ENCODE peak calls at places on chromosome 21, in six cellular contexts. One of them, this sample, is unnamed.

GRCh38 chr21:28311776-28312175 is 680.9 kb downstream of the LTN1 start:
- DNase-seq in CD8-positive, alpha-beta memory T cell: no peak
- DNase-seq in right lobe of liver: no peak
- DNase-seq in stomach: no peak
- DNase-seq in GM23248: peak
- DNase-seq in RWPE2: no peak
- DNase-seq in this sample: no peak

GRCh38 chr21:37006521-37007291 is at the start of gene RIPPLY3:
- DNase-seq in CD8-positive, alpha-beta memory T cell: peak
- DNase-seq in right lobe of liver: no peak
- DNase-seq in stomach: no peak
- DNase-seq in GM23248: peak
- DNase-seq in RWPE2: no peak
- DNase-seq in this sample: no peak

GRCh38 chr21:42571391-42572150 is 57.9 kb downstream of the SLC37A1 start:
- DNase-seq in CD8-positive, alpha-beta memory T cell: no peak
- DNase-seq in right lobe of liver: no peak
- DNase-seq in stomach: no peak
- DNase-seq in GM23248: no peak
- DNase-seq in RWPE2: no peak
- DNase-seq in this sample: no peak

GRCh38 chr21:35172231-35172630 is 123.1 kb upstream of the RUNX1 start:
- DNase-seq in CD8-positive, alpha-beta memory T cell: peak
- DNase-seq in right lobe of liver: no peak
- DNase-seq in stomach: no peak
- DNase-seq in GM23248: no peak
- DNase-seq in RWPE2: no peak
- DNase-seq in this sample: no peak

GRCh38 chr21:35265170-35265877 is 216.2 kb upstream of the RUNX1 start:
- DNase-seq in CD8-positive, alpha-beta memory T cell: no peak
- DNase-seq in right lobe of liver: no peak
- DNase-seq in stomach: no peak
- DNase-seq in GM23248: peak
- DNase-seq in RWPE2: peak
- DNase-seq in this sample: no peak

GRCh38 chr21:43827015-43827611 is 37.7 kb downstream of the RRP1 start:
- DNase-seq in CD8-positive, alpha-beta memory T cell: no peak
- DNase-seq in right lobe of liver: peak
- DNase-seq in stomach: no peak
- DNase-seq in GM23248: peak
- DNase-seq in RWPE2: no peak
- DNase-seq in this sample: peak

GRCh38 chr21:34813266-34813886 is 144.6 kb downstream of the CLIC6 start:
- DNase-seq in CD8-positive, alpha-beta memory T cell: no peak
- DNase-seq in right lobe of liver: no peak
- DNase-seq in stomach: peak
- DNase-seq in GM23248: peak
- DNase-seq in RWPE2: peak
- DNase-seq in this sample: no peak

GRCh38 chr21:44647222-44647552 is 973 bp downstream of the KRTAP10-11 start:
- DNase-seq in CD8-positive, alpha-beta memory T cell: no peak
- DNase-seq in right lobe of liver: no peak
- DNase-seq in stomach: peak
- DNase-seq in GM23248: no peak
- DNase-seq in RWPE2: no peak
- DNase-seq in this sample: no peak

GRCh38 chr21:42315296-42315891 is at the start of gene TFF3:
- DNase-seq in CD8-positive, alpha-beta memory T cell: no peak
- DNase-seq in right lobe of liver: no peak
- DNase-seq in stomach: peak
- DNase-seq in GM23248: no peak
- DNase-seq in RWPE2: no peak
- DNase-seq in this sample: no peak

GRCh38 chr21:33948951-33949444 is 33.4 kb upstream of the ATP5PO start:
- DNase-seq in CD8-positive, alpha-beta memory T cell: no peak
- DNase-seq in right lobe of liver: no peak
- DNase-seq in stomach: no peak
- DNase-seq in GM23248: no peak
- DNase-seq in RWPE2: no peak
- DNase-seq in this sample: no peak

GRCh38 chr21:34072145-34073031 is 990 bp upstream of the MRPS6 start:
- DNase-seq in CD8-positive, alpha-beta memory T cell: no peak
- DNase-seq in right lobe of liver: peak
- DNase-seq in stomach: peak
- DNase-seq in GM23248: peak
- DNase-seq in RWPE2: no peak
- DNase-seq in this sample: no peak

GRCh38 chr21:33824156-33824941 is 91.3 kb downstream of the ATP5PO start:
- DNase-seq in CD8-positive, alpha-beta memory T cell: no peak
- DNase-seq in right lobe of liver: no peak
- DNase-seq in stomach: no peak
- DNase-seq in GM23248: no peak
- DNase-seq in RWPE2: no peak
- DNase-seq in this sample: peak

GRCh38 chr21:44028287-44028659 is 16.2 kb downstream of the TRAPPC10 start:
- DNase-seq in CD8-positive, alpha-beta memory T cell: no peak
- DNase-seq in right lobe of liver: no peak
- DNase-seq in stomach: no peak
- DNase-seq in GM23248: no peak
- DNase-seq in RWPE2: no peak
- DNase-seq in this sample: no peak

GRCh38 chr21:28615276-28615675 is 377.4 kb downstream of the LTN1 start:
- DNase-seq in CD8-positive, alpha-beta memory T cell: no peak
- DNase-seq in right lobe of liver: no peak
- DNase-seq in stomach: no peak
- DNase-seq in GM23248: peak
- DNase-seq in RWPE2: no peak
- DNase-seq in this sample: no peak

GRCh38 chr21:38831526-38832467 is 26.1 kb downstream of the ETS2 start:
- DNase-seq in CD8-positive, alpha-beta memory T cell: peak
- DNase-seq in right lobe of liver: no peak
- DNase-seq in stomach: peak
- DNase-seq in GM23248: peak
- DNase-seq in RWPE2: no peak
- DNase-seq in this sample: peak

GRCh38 chr21:35508389-35508888 is 459.3 kb upstream of the RUNX1 start:
- DNase-seq in CD8-positive, alpha-beta memory T cell: no peak
- DNase-seq in right lobe of liver: peak
- DNase-seq in stomach: peak
- DNase-seq in GM23248: peak
- DNase-seq in RWPE2: no peak
- DNase-seq in this sample: peak

GRCh38 chr21:45248893-45249381 is 38.8 kb downstream of the POFUT2 start:
- DNase-seq in CD8-positive, alpha-beta memory T cell: no peak
- DNase-seq in right lobe of liver: no peak
- DNase-seq in stomach: no peak
- DNase-seq in GM23248: peak
- DNase-seq in RWPE2: peak
- DNase-seq in this sample: peak

GRCh38 chr21:37532868-37533780 is 166.6 kb downstream of the DYRK1A start:
- DNase-seq in CD8-positive, alpha-beta memory T cell: no peak
- DNase-seq in right lobe of liver: no peak
- DNase-seq in stomach: peak
- DNase-seq in GM23248: peak
- DNase-seq in RWPE2: peak
- DNase-seq in this sample: no peak

GRCh38 chr21:43034098-43034497 is 41.5 kb downstream of the CBS start:
- DNase-seq in CD8-positive, alpha-beta memory T cell: no peak
- DNase-seq in right lobe of liver: no peak
- DNase-seq in stomach: no peak
- DNase-seq in GM23248: peak
- DNase-seq in RWPE2: no peak
- DNase-seq in this sample: no peak

GRCh38 chr21:31157756-31158155 is 119.5 kb upstream of the KRTAP19-8 start:
- DNase-seq in CD8-positive, alpha-beta memory T cell: no peak
- DNase-seq in right lobe of liver: no peak
- DNase-seq in stomach: no peak
- DNase-seq in GM23248: no peak
- DNase-seq in RWPE2: no peak
- DNase-seq in this sample: no peak

GRCh38 chr21:44949161-44950015 is 9.6 kb downstream of the SLX9 start:
- DNase-seq in CD8-positive, alpha-beta memory T cell: peak
- DNase-seq in right lobe of liver: peak
- DNase-seq in stomach: peak
- DNase-seq in GM23248: peak
- DNase-seq in RWPE2: no peak
- DNase-seq in this sample: peak

GRCh38 chr21:30030416-30030815 is 90.6 kb upstream of the GRIK1 start:
- DNase-seq in CD8-positive, alpha-beta memory T cell: no peak
- DNase-seq in right lobe of liver: no peak
- DNase-seq in stomach: no peak
- DNase-seq in GM23248: no peak
- DNase-seq in RWPE2: no peak
- DNase-seq in this sample: no peak
- H3K4me3 ChIP-seq in CD8-positive, alpha-beta memory T cell: no peak
- H3K4me3 ChIP-seq in right lobe of liver: no peak
- H3K4me3 ChIP-seq in stomach: no peak
- H3K4me3 ChIP-seq in GM23248: no peak
- H3K4me3 ChIP-seq in RWPE2: no peak
- H3K4me3 ChIP-seq in this sample: no peak

GRCh38 chr21:32494946-32495703 is 82.6 kb downstream of the EVA1C start:
- DNase-seq in CD8-positive, alpha-beta memory T cell: no peak
- DNase-seq in right lobe of liver: no peak
- DNase-seq in stomach: no peak
- DNase-seq in GM23248: peak
- DNase-seq in RWPE2: no peak
- DNase-seq in this sample: no peak
- H3K27ac ChIP-seq in CD8-positive, alpha-beta memory T cell: no peak
- H3K27ac ChIP-seq in right lobe of liver: no peak
- H3K27ac ChIP-seq in stomach: no peak
- H3K27ac ChIP-seq in GM23248: peak
- H3K27ac ChIP-seq in RWPE2: peak
- H3K27ac ChIP-seq in this sample: no peak

GRCh38 chr21:16502897-16503296 is 773.1 kb downstream of the USP25 start:
- DNase-seq in CD8-positive, alpha-beta memory T cell: no peak
- DNase-seq in right lobe of liver: no peak
- DNase-seq in stomach: no peak
- DNase-seq in GM23248: no peak
- DNase-seq in RWPE2: no peak
- DNase-seq in this sample: no peak
- H3K4me3 ChIP-seq in CD8-positive, alpha-beta memory T cell: no peak
- H3K4me3 ChIP-seq in right lobe of liver: no peak
- H3K4me3 ChIP-seq in stomach: no peak
- H3K4me3 ChIP-seq in GM23248: no peak
- H3K4me3 ChIP-seq in RWPE2: no peak
- H3K4me3 ChIP-seq in this sample: no peak

GRCh38 chr21:15300131-15300530 is 235.3 kb upstream of the NRIP1 start:
- DNase-seq in CD8-positive, alpha-beta memory T cell: no peak
- DNase-seq in right lobe of liver: no peak
- DNase-seq in stomach: no peak
- DNase-seq in GM23248: no peak
- DNase-seq in RWPE2: no peak
- DNase-seq in this sample: no peak
- H3K27ac ChIP-seq in CD8-positive, alpha-beta memory T cell: no peak
- H3K27ac ChIP-seq in right lobe of liver: no peak
- H3K27ac ChIP-seq in stomach: no peak
- H3K27ac ChIP-seq in GM23248: no peak
- H3K27ac ChIP-seq in RWPE2: no peak
- H3K27ac ChIP-seq in this sample: no peak

This sample was measured in right cardiac atrium.